ENCODE peak calls at places on chromosomes 5 and 9, in five cellular contexts. One of them, this sample, is unnamed.

GRCh38 chr9:18682907-18683306 is 209.0 kb downstream of the ADAMTSL1 start:
- DNase-seq in naive B cell: no peak
- DNase-seq in NCI-H774: no peak
- DNase-seq in kidney epithelial cell: no peak
- DNase-seq in activated CD4-positive, alpha-beta T cell treated with anti-CD3 and anti-CD28 coated beads, Interleukin-2, amount 50 U/mL, for 1 hour: no peak
- DNase-seq in this sample: no peak

GRCh38 chr5:42718591-42718990 is 38.0 kb upstream of the CCDC152 start:
- DNase-seq in activated CD4-positive, alpha-beta T cell treated with anti-CD3 and anti-CD28 coated beads, Interleukin-2, amount 50 U/mL, for 1 hour: no peak
- DNase-seq in kidney epithelial cell: peak; percentile 61
- DNase-seq in NCI-H774: no peak
- DNase-seq in naive B cell: no peak
- DNase-seq in this sample: no peak

GRCh38 chr9:95623614-95624013 is 106.8 kb upstream of the PTCH1 start:
- DNase-seq in kidney epithelial cell: no peak
- DNase-seq in NCI-H774: no peak
- DNase-seq in naive B cell: no peak
- DNase-seq in activated CD4-positive, alpha-beta T cell treated with anti-CD3 and anti-CD28 coated beads, Interleukin-2, amount 50 U/mL, for 1 hour: no peak
- DNase-seq in this sample: no peak

GRCh38 chr9:70111042-70111602 is 67.5 kb downstream of the MAMDC2 start:
- DNase-seq in naive B cell: peak; percentile 7
- DNase-seq in kidney epithelial cell: peak; percentile 38
- DNase-seq in NCI-H774: peak; percentile 88
- DNase-seq in activated CD4-positive, alpha-beta T cell treated with anti-CD3 and anti-CD28 coated beads, Interleukin-2, amount 50 U/mL, for 1 hour: peak; percentile 52
- DNase-seq in this sample: peak; percentile 60

GRCh38 chr9:96655198-96655851 is at the start of gene PRXL2C:
- DNase-seq in naive B cell: peak; percentile 73
- DNase-seq in kidney epithelial cell: no peak
- DNase-seq in activated CD4-positive, alpha-beta T cell treated with anti-CD3 and anti-CD28 coated beads, Interleukin-2, amount 50 U/mL, for 1 hour: peak; percentile 85
- DNase-seq in NCI-H774: peak; percentile 59
- DNase-seq in this sample: no peak

GRCh38 chr5:27308151-27308550 is 269.8 kb upstream of the CDH9 start:
- DNase-seq in activated CD4-positive, alpha-beta T cell treated with anti-CD3 and anti-CD28 coated beads, Interleukin-2, amount 50 U/mL, for 1 hour: no peak
- DNase-seq in kidney epithelial cell: peak; percentile 57
- DNase-seq in NCI-H774: no peak
- DNase-seq in naive B cell: no peak
- DNase-seq in this sample: no peak

GRCh38 chr9:129270205-129270604 is 92.1 kb upstream of the IER5L start:
- DNase-seq in kidney epithelial cell: no peak
- DNase-seq in NCI-H774: no peak
- DNase-seq in activated CD4-positive, alpha-beta T cell treated with anti-CD3 and anti-CD28 coated beads, Interleukin-2, amount 50 U/mL, for 1 hour: peak; percentile 16
- DNase-seq in naive B cell: peak; percentile 46
- DNase-seq in this sample: no peak

GRCh38 chr5:176161431-176161830 is 76.8 kb upstream of the SIMC1 start:
- DNase-seq in NCI-H774: no peak
- DNase-seq in naive B cell: no peak
- DNase-seq in activated CD4-positive, alpha-beta T cell treated with anti-CD3 and anti-CD28 coated beads, Interleukin-2, amount 50 U/mL, for 1 hour: no peak
- DNase-seq in kidney epithelial cell: no peak
- DNase-seq in this sample: no peak

GRCh38 chr5:132431682-132432081 is 58.9 kb downstream of the IRF1 start:
- DNase-seq in activated CD4-positive, alpha-beta T cell treated with anti-CD3 and anti-CD28 coated beads, Interleukin-2, amount 50 U/mL, for 1 hour: no peak
- DNase-seq in naive B cell: no peak
- DNase-seq in kidney epithelial cell: no peak
- DNase-seq in NCI-H774: no peak
- DNase-seq in this sample: no peak

GRCh38 chr5:108258001-108258400 is 123.9 kb downstream of the FBXL17 start:
- DNase-seq in NCI-H774: no peak
- DNase-seq in naive B cell: no peak
- DNase-seq in kidney epithelial cell: no peak
- DNase-seq in activated CD4-positive, alpha-beta T cell treated with anti-CD3 and anti-CD28 coated beads, Interleukin-2, amount 50 U/mL, for 1 hour: no peak
- DNase-seq in this sample: no peak

GRCh38 chr9:37997636-37998374 is 71.2 kb downstream of the SHB start:
- DNase-seq in naive B cell: no peak
- DNase-seq in kidney epithelial cell: no peak
- DNase-seq in NCI-H774: no peak
- DNase-seq in activated CD4-positive, alpha-beta T cell treated with anti-CD3 and anti-CD28 coated beads, Interleukin-2, amount 50 U/mL, for 1 hour: no peak
- DNase-seq in this sample: no peak

GRCh38 chr9:114460513-114461225 is 44.6 kb downstream of the WHRN start:
- DNase-seq in activated CD4-positive, alpha-beta T cell treated with anti-CD3 and anti-CD28 coated beads, Interleukin-2, amount 50 U/mL, for 1 hour: no peak
- DNase-seq in kidney epithelial cell: no peak
- DNase-seq in naive B cell: no peak
- DNase-seq in NCI-H774: no peak
- DNase-seq in this sample: no peak

GRCh38 chr5:122183795-122184185 is 54.4 kb downstream of the ZNF474 start:
- DNase-seq in NCI-H774: no peak
- DNase-seq in activated CD4-positive, alpha-beta T cell treated with anti-CD3 and anti-CD28 coated beads, Interleukin-2, amount 50 U/mL, for 1 hour: no peak
- DNase-seq in kidney epithelial cell: no peak
- DNase-seq in naive B cell: no peak
- DNase-seq in this sample: no peak

GRCh38 chr5:32712463-32713395 is 1.6 kb downstream of the NPR3 start:
- DNase-seq in activated CD4-positive, alpha-beta T cell treated with anti-CD3 and anti-CD28 coated beads, Interleukin-2, amount 50 U/mL, for 1 hour: no peak
- DNase-seq in NCI-H774: no peak
- DNase-seq in naive B cell: no peak
- DNase-seq in kidney epithelial cell: no peak
- DNase-seq in this sample: no peak

GRCh38 chr5:158382473-158382872 is 523.5 kb upstream of the CLINT1 start:
- DNase-seq in NCI-H774: no peak
- DNase-seq in naive B cell: no peak
- DNase-seq in activated CD4-positive, alpha-beta T cell treated with anti-CD3 and anti-CD28 coated beads, Interleukin-2, amount 50 U/mL, for 1 hour: no peak
- DNase-seq in kidney epithelial cell: peak; percentile 91
- DNase-seq in this sample: no peak

GRCh38 chr9:3948826-3949578 is 350.9 kb downstream of the GLIS3 start:
- DNase-seq in NCI-H774: no peak
- DNase-seq in kidney epithelial cell: no peak
- DNase-seq in activated CD4-positive, alpha-beta T cell treated with anti-CD3 and anti-CD28 coated beads, Interleukin-2, amount 50 U/mL, for 1 hour: no peak
- DNase-seq in naive B cell: no peak
- DNase-seq in this sample: no peak

GRCh38 chr5:27130587-27130986 is 92.2 kb upstream of the CDH9 start:
- DNase-seq in activated CD4-positive, alpha-beta T cell treated with anti-CD3 and anti-CD28 coated beads, Interleukin-2, amount 50 U/mL, for 1 hour: no peak
- DNase-seq in naive B cell: no peak
- DNase-seq in NCI-H774: peak; percentile 53
- DNase-seq in kidney epithelial cell: peak; percentile 32
- DNase-seq in this sample: no peak

GRCh38 chr9:18037981-18038380 is 436.0 kb upstream of the ADAMTSL1 start:
- DNase-seq in activated CD4-positive, alpha-beta T cell treated with anti-CD3 and anti-CD28 coated beads, Interleukin-2, amount 50 U/mL, for 1 hour: no peak
- DNase-seq in kidney epithelial cell: no peak
- DNase-seq in NCI-H774: no peak
- DNase-seq in naive B cell: no peak
- DNase-seq in this sample: no peak

GRCh38 chr5:65268520-65268919 is 213.2 kb downstream of the ADAMTS6 start:
- DNase-seq in kidney epithelial cell: no peak
- DNase-seq in naive B cell: no peak
- DNase-seq in NCI-H774: no peak
- DNase-seq in activated CD4-positive, alpha-beta T cell treated with anti-CD3 and anti-CD28 coated beads, Interleukin-2, amount 50 U/mL, for 1 hour: no peak
- DNase-seq in this sample: no peak

GRCh38 chr9:132074736-132075135 is 4.9 kb downstream of the MED27 start:
- DNase-seq in NCI-H774: no peak
- DNase-seq in kidney epithelial cell: no peak
- DNase-seq in naive B cell: no peak
- DNase-seq in activated CD4-positive, alpha-beta T cell treated with anti-CD3 and anti-CD28 coated beads, Interleukin-2, amount 50 U/mL, for 1 hour: no peak
- DNase-seq in this sample: no peak

GRCh38 chr9:124779368-124780059 is 2.6 kb downstream of the OLFML2A start:
- DNase-seq in kidney epithelial cell: peak; percentile 87
- DNase-seq in NCI-H774: no peak
- DNase-seq in naive B cell: no peak
- DNase-seq in activated CD4-positive, alpha-beta T cell treated with anti-CD3 and anti-CD28 coated beads, Interleukin-2, amount 50 U/mL, for 1 hour: no peak
- DNase-seq in this sample: no peak

GRCh38 chr9:111298831-111299603 is 31.0 kb downstream of the OR2K2 start:
- DNase-seq in activated CD4-positive, alpha-beta T cell treated with anti-CD3 and anti-CD28 coated beads, Interleukin-2, amount 50 U/mL, for 1 hour: no peak
- DNase-seq in kidney epithelial cell: peak; percentile 28
- DNase-seq in NCI-H774: peak; percentile 25
- DNase-seq in naive B cell: no peak
- DNase-seq in this sample: peak; percentile 58

GRCh38 chr5:40736103-40736875 is 19.5 kb downstream of the TTC33 start:
- DNase-seq in kidney epithelial cell: no peak
- DNase-seq in activated CD4-positive, alpha-beta T cell treated with anti-CD3 and anti-CD28 coated beads, Interleukin-2, amount 50 U/mL, for 1 hour: no peak
- DNase-seq in NCI-H774: peak; percentile 49
- DNase-seq in naive B cell: peak; percentile 38
- DNase-seq in this sample: no peak

GRCh38 chr5:128574041-128574440 is 36.0 kb upstream of the FBN2 start:
- DNase-seq in naive B cell: no peak
- DNase-seq in NCI-H774: no peak
- DNase-seq in activated CD4-positive, alpha-beta T cell treated with anti-CD3 and anti-CD28 coated beads, Interleukin-2, amount 50 U/mL, for 1 hour: no peak
- DNase-seq in kidney epithelial cell: peak; percentile 26
- DNase-seq in this sample: no peak

This sample was measured in NCI-H2029 treated with DMSO at 0.1 percent for 48 hours.